ENCODE peak calls at places on chromosomes 16 and 17, in six cellular contexts. One of them, this sample, is unnamed.

GRCh38 chr17:74296548-74296936 is 22.5 kb downstream of the DNAI2 start:
- DNase-seq in naive thymus-derived CD8-positive, alpha-beta T cell: no peak
- DNase-seq in C1 segment of cervical spinal cord: peak
- DNase-seq in EH: peak
- DNase-seq in foreskin melanocyte: peak
- DNase-seq in sigmoid colon: peak
- DNase-seq in this sample: peak

GRCh38 chr16:2871926-2872325 is 11.1 kb upstream of the FLYWCH2 start:
- DNase-seq in EH: no peak
- DNase-seq in C1 segment of cervical spinal cord: no peak
- DNase-seq in naive thymus-derived CD8-positive, alpha-beta T cell: no peak
- DNase-seq in foreskin melanocyte: no peak
- DNase-seq in sigmoid colon: no peak
- DNase-seq in this sample: no peak

GRCh38 chr17:19405114-19405513 is 5.9 kb upstream of the RNF112 start:
- DNase-seq in EH: no peak
- DNase-seq in naive thymus-derived CD8-positive, alpha-beta T cell: no peak
- DNase-seq in sigmoid colon: no peak
- DNase-seq in foreskin melanocyte: no peak
- DNase-seq in C1 segment of cervical spinal cord: no peak
- DNase-seq in this sample: no peak

GRCh38 chr16:1680361-1680760 is 2.3 kb downstream of the JPT2 start:
- DNase-seq in naive thymus-derived CD8-positive, alpha-beta T cell: no peak
- DNase-seq in sigmoid colon: no peak
- DNase-seq in EH: no peak
- DNase-seq in C1 segment of cervical spinal cord: no peak
- DNase-seq in foreskin melanocyte: no peak
- DNase-seq in this sample: no peak

GRCh38 chr16:69326172-69326873 is 4.1 kb downstream of the PDF start:
- DNase-seq in C1 segment of cervical spinal cord: no peak
- DNase-seq in foreskin melanocyte: no peak
- DNase-seq in EH: no peak
- DNase-seq in sigmoid colon: no peak
- DNase-seq in naive thymus-derived CD8-positive, alpha-beta T cell: no peak
- DNase-seq in this sample: no peak

GRCh38 chr16:87318158-87318644 is 1.0 kb upstream of the C16orf95 start:
- DNase-seq in naive thymus-derived CD8-positive, alpha-beta T cell: no peak
- DNase-seq in sigmoid colon: no peak
- DNase-seq in C1 segment of cervical spinal cord: no peak
- DNase-seq in foreskin melanocyte: no peak
- DNase-seq in EH: peak
- DNase-seq in this sample: no peak

GRCh38 chr17:21243516-21244303 is 9.5 kb downstream of the NATD1 start:
- DNase-seq in C1 segment of cervical spinal cord: no peak
- DNase-seq in EH: no peak
- DNase-seq in naive thymus-derived CD8-positive, alpha-beta T cell: no peak
- DNase-seq in foreskin melanocyte: no peak
- DNase-seq in sigmoid colon: no peak
- DNase-seq in this sample: no peak

GRCh38 chr16:27620533-27620932 is 70.6 kb downstream of the KATNIP start:
- DNase-seq in sigmoid colon: no peak
- DNase-seq in C1 segment of cervical spinal cord: no peak
- DNase-seq in naive thymus-derived CD8-positive, alpha-beta T cell: no peak
- DNase-seq in EH: no peak
- DNase-seq in foreskin melanocyte: no peak
- DNase-seq in this sample: no peak

GRCh38 chr16:14301150-14302030 is 230.3 kb downstream of the MRTFB start:
- DNase-seq in foreskin melanocyte: no peak
- DNase-seq in C1 segment of cervical spinal cord: peak
- DNase-seq in EH: peak
- DNase-seq in sigmoid colon: peak
- DNase-seq in naive thymus-derived CD8-positive, alpha-beta T cell: no peak
- DNase-seq in this sample: no peak

GRCh38 chr16:10332775-10333174 is 53.1 kb upstream of the ATF7IP2 start:
- DNase-seq in foreskin melanocyte: no peak
- DNase-seq in naive thymus-derived CD8-positive, alpha-beta T cell: no peak
- DNase-seq in EH: no peak
- DNase-seq in C1 segment of cervical spinal cord: no peak
- DNase-seq in sigmoid colon: no peak
- DNase-seq in this sample: no peak

GRCh38 chr17:13931111-13931526 is 138.2 kb upstream of the COX10 start:
- DNase-seq in EH: peak
- DNase-seq in naive thymus-derived CD8-positive, alpha-beta T cell: no peak
- DNase-seq in C1 segment of cervical spinal cord: no peak
- DNase-seq in sigmoid colon: peak
- DNase-seq in foreskin melanocyte: no peak
- DNase-seq in this sample: peak

GRCh38 chr17:28712037-28712704 is 483 bp upstream of the PROCA1 start:
- DNase-seq in sigmoid colon: no peak
- DNase-seq in foreskin melanocyte: no peak
- DNase-seq in C1 segment of cervical spinal cord: no peak
- DNase-seq in naive thymus-derived CD8-positive, alpha-beta T cell: peak
- DNase-seq in EH: peak
- DNase-seq in this sample: no peak

GRCh38 chr17:42361781-42362186 is 26.5 kb downstream of the STAT3 start:
- DNase-seq in EH: no peak
- DNase-seq in C1 segment of cervical spinal cord: no peak
- DNase-seq in foreskin melanocyte: peak
- DNase-seq in naive thymus-derived CD8-positive, alpha-beta T cell: no peak
- DNase-seq in sigmoid colon: no peak
- DNase-seq in this sample: no peak